ENCODE peak calls at places on chromosomes 12 and 14, in eight cellular contexts. B is adrenal gland; U is stimulated activated naive B cell treated with anti-CD40 and anti-IgM and Interleukin-4, amounts not matched to agents 10 μg/mL and 1 μg/mL and 100 μg/mL, for 72 hours; J is H1; G is AML-193; Y is Panc1; P is NCI-H2029; V is activated naive CD8-positive, alpha-beta T cell treated with anti-CD3 and anti-CD28 coated beads for 36 hours. W is an unnamed sample.

GRCh38 chr14:68610251-68610793 is 182.5 kb downstream of the ZFP36L1 start:
- DNase-seq in B (no peak), U (no peak), J (no peak), G (no peak), Y (no peak), P (no peak), V (no peak), W (no peak)

GRCh38 chr14:40309124-40309523 is 876.9 kb upstream of the FBXO33 start:
- DNase-seq in B (no peak), U (no peak), J (no peak), G (no peak), Y (no peak), P (no peak), V (no peak), W (no peak)

GRCh38 chr12:102417055-102417454 is 63.3 kb downstream of the IGF1 start:
- DNase-seq in B (no peak), U (no peak), J (no peak), G (no peak), Y (no peak), P (no peak), V (no peak), W (no peak)

GRCh38 chr14:103061482-103061976 is 4.2 kb upstream of the CDC42BPB start:
- DNase-seq in B (no peak), U (no peak), J (no peak), G (no peak), Y (no peak), P (no peak), V (no peak), W (peak)

GRCh38 chr12:5898874-5899273 is 46.2 kb downstream of the ANO2 start:
- DNase-seq in B (no peak), U (no peak), J (no peak), G (no peak), Y (no peak), P (no peak), V (no peak), W (no peak)

GRCh38 chr12:76276499-76277151 is 71.6 kb downstream of the BBS10 start:
- DNase-seq in B (no peak), U (no peak), J (no peak), G (no peak), Y (no peak), P (no peak), V (no peak), W (no peak)

GRCh38 chr14:77579065-77579464 is 37.4 kb downstream of the SPTLC2 start:
- DNase-seq in B (no peak), U (no peak), J (no peak), G (no peak), Y (no peak), P (no peak), V (no peak), W (no peak)

GRCh38 chr12:46177842-46178608 is 90.8 kb downstream of the SLC38A1 start:
- DNase-seq in B (no peak), U (no peak), J (no peak), G (no peak), Y (no peak), P (no peak), V (no peak), W (no peak)

GRCh38 chr12:53252349-53252916 is 15.7 kb upstream of the ESPL1 start:
- DNase-seq in B (no peak), U (no peak), J (no peak), G (no peak), Y (no peak), P (no peak), V (peak), W (peak)

GRCh38 chr14:99590746-99591555 is 13.1 kb downstream of the CCDC85C start:
- DNase-seq in B (peak), U (no peak), J (no peak), G (no peak), Y (no peak), P (no peak), V (no peak), W (peak)

GRCh38 chr14:22555573-22556011 is 33.4 kb downstream of the DAD1 start:
- DNase-seq in B (no peak), U (peak), J (no peak), G (no peak), Y (no peak), P (no peak), V (peak), W (no peak)

GRCh38 chr14:66046035-66046434 is 440.1 kb upstream of the CCDC196 start:
- DNase-seq in B (no peak), U (no peak), J (no peak), G (no peak), Y (no peak), P (no peak), V (no peak), W (no peak)

GRCh38 chr14:105086833-105087307 is 21.6 kb upstream of the GPR132 start:
- DNase-seq in B (peak), U (peak), J (peak), G (peak), Y (no peak), P (no peak), V (peak), W (peak)

GRCh38 chr12:105773501-105773900 is 365.3 kb downstream of the NUAK1 start:
- DNase-seq in B (no peak), U (no peak), J (no peak), G (no peak), Y (no peak), P (peak), V (no peak), W (no peak)

W was measured in sigmoid colon.